ENCODE peak calls at places on chromosomes 7 and 10, in six cellular contexts. One of them, this sample, is unnamed.

GRCh38 chr10:119633538-119634218 is 17.5 kb upstream of the BAG3 start:
- DNase-seq in memory B cell: no peak
- DNase-seq in transverse colon: no peak
- DNase-seq in KG1: no peak
- DNase-seq in T-helper 1 cell: no peak
- DNase-seq in B cell: no peak
- DNase-seq in this sample: no peak

GRCh38 chr7:80883188-80884025 is 35.4 kb downstream of the SEMA3C start:
- DNase-seq in memory B cell: no peak
- DNase-seq in transverse colon: no peak
- DNase-seq in KG1: no peak
- DNase-seq in T-helper 1 cell: no peak
- DNase-seq in B cell: no peak
- DNase-seq in this sample: no peak

GRCh38 chr10:91552706-91553105 is 80.2 kb downstream of the PPP1R3C start:
- DNase-seq in memory B cell: no peak
- DNase-seq in transverse colon: no peak
- DNase-seq in KG1: no peak
- DNase-seq in T-helper 1 cell: no peak
- DNase-seq in B cell: no peak
- DNase-seq in this sample: peak

GRCh38 chr10:100735345-100736143 is 9.8 kb upstream of the PAX2 start:
- DNase-seq in memory B cell: no peak
- DNase-seq in transverse colon: no peak
- DNase-seq in KG1: no peak
- DNase-seq in T-helper 1 cell: no peak
- DNase-seq in B cell: no peak
- DNase-seq in this sample: no peak

GRCh38 chr10:86393401-86393800 is 26.8 kb upstream of the GRID1 start:
- DNase-seq in memory B cell: no peak
- DNase-seq in transverse colon: no peak
- DNase-seq in KG1: no peak
- DNase-seq in T-helper 1 cell: no peak
- DNase-seq in B cell: no peak
- DNase-seq in this sample: no peak

GRCh38 chr7:151415375-151416112 is 5.7 kb upstream of the WDR86 start:
- DNase-seq in memory B cell: no peak
- DNase-seq in transverse colon: no peak
- DNase-seq in KG1: peak
- DNase-seq in T-helper 1 cell: no peak
- DNase-seq in B cell: no peak
- DNase-seq in this sample: no peak

GRCh38 chr7:44283381-44284211 is 41.8 kb downstream of the CAMK2B start:
- DNase-seq in memory B cell: no peak
- DNase-seq in transverse colon: peak
- DNase-seq in KG1: no peak
- DNase-seq in T-helper 1 cell: peak
- DNase-seq in B cell: no peak
- DNase-seq in this sample: peak

GRCh38 chr7:23469150-23469960 is 936 bp downstream of the IGF2BP3 start:
- DNase-seq in memory B cell: peak
- DNase-seq in transverse colon: no peak
- DNase-seq in KG1: no peak
- DNase-seq in T-helper 1 cell: peak
- DNase-seq in B cell: peak
- DNase-seq in this sample: peak

GRCh38 chr10:11242443-11243386 is 225.0 kb downstream of the CELF2 start:
- DNase-seq in memory B cell: peak
- DNase-seq in transverse colon: peak
- DNase-seq in KG1: no peak
- DNase-seq in T-helper 1 cell: no peak
- DNase-seq in B cell: peak
- DNase-seq in this sample: peak

GRCh38 chr10:23037561-23037960 is 57.8 kb upstream of the MSRB2 start:
- DNase-seq in memory B cell: no peak
- DNase-seq in transverse colon: no peak
- DNase-seq in KG1: no peak
- DNase-seq in T-helper 1 cell: no peak
- DNase-seq in B cell: no peak
- DNase-seq in this sample: no peak

GRCh38 chr7:2403718-2404648 is 572 bp downstream of the CHST12 start:
- DNase-seq in memory B cell: peak
- DNase-seq in transverse colon: peak
- DNase-seq in KG1: no peak
- DNase-seq in T-helper 1 cell: no peak
- DNase-seq in B cell: peak
- DNase-seq in this sample: no peak

GRCh38 chr10:84177541-84178386 is 4.2 kb downstream of the GPR15LG start:
- DNase-seq in memory B cell: no peak
- DNase-seq in transverse colon: no peak
- DNase-seq in KG1: no peak
- DNase-seq in T-helper 1 cell: no peak
- DNase-seq in B cell: no peak
- DNase-seq in this sample: no peak

GRCh38 chr10:10870523-10871241 is 147.0 kb upstream of the CELF2 start:
- DNase-seq in memory B cell: no peak
- DNase-seq in transverse colon: no peak
- DNase-seq in KG1: no peak
- DNase-seq in T-helper 1 cell: no peak
- DNase-seq in B cell: no peak
- DNase-seq in this sample: no peak

GRCh38 chr7:31251441-31251840 is 89.1 kb downstream of the NEUROD6 start:
- DNase-seq in memory B cell: no peak
- DNase-seq in transverse colon: no peak
- DNase-seq in KG1: no peak
- DNase-seq in T-helper 1 cell: no peak
- DNase-seq in B cell: no peak
- DNase-seq in this sample: no peak

GRCh38 chr7:130961128-130961601 is 227.2 kb upstream of the KLF14 start:
- DNase-seq in memory B cell: peak
- DNase-seq in transverse colon: peak
- DNase-seq in KG1: peak
- DNase-seq in T-helper 1 cell: peak
- DNase-seq in B cell: peak
- DNase-seq in this sample: no peak

GRCh38 chr7:79984210-79984609 is 150.4 kb upstream of the GNAI1 start:
- DNase-seq in memory B cell: no peak
- DNase-seq in transverse colon: no peak
- DNase-seq in KG1: no peak
- DNase-seq in T-helper 1 cell: no peak
- DNase-seq in B cell: no peak
- DNase-seq in this sample: no peak